ENCODE peak calls at places on chromosomes 13 and 19, in six cellular contexts. I is tibial nerve, M is astrocyte of the spinal cord, N is cardiac fibroblast, U is SJSA1, F is thoracic aorta. C is an unnamed sample.

GRCh38 chr13:106651442-106651841 is 83.5 kb upstream of the ARGLU1 start:
- DNase-seq in N (no peak), I (no peak), U (no peak), F (no peak), M (no peak), C (no peak)

GRCh38 chr19:52646571-52647222 is 8.5 kb upstream of the ZNF83 start:
- DNase-seq in M (peak; percentile 14), F (no peak), I (no peak), N (no peak), U (no peak), C (no peak)

GRCh38 chr13:64075543-64076271 is 2660.1 kb upstream of the PCDH20 start:
- DNase-seq in I (no peak), M (no peak), F (no peak), N (no peak), U (no peak), C (no peak)

GRCh38 chr13:109780880-109781383 is 5.5 kb downstream of the IRS2 start:
- DNase-seq in U (peak; percentile 76), N (no peak), M (no peak), F (no peak), I (no peak), C (no peak)

GRCh38 chr13:25281193-25281936 is 5.9 kb downstream of the MTMR6 start:
- DNase-seq in N (peak; percentile 17), I (no peak), M (no peak), U (no peak), F (no peak), C (no peak)

GRCh38 chr13:51681037-51681678 is 96.9 kb downstream of the WDFY2 start:
- DNase-seq in N (peak; percentile 54), F (no peak), U (no peak), M (peak; percentile 84), I (no peak), C (no peak)

GRCh38 chr13:114167445-114167844 is 11.6 kb upstream of the CFAP97D2 start:
- DNase-seq in F (no peak), M (no peak), U (no peak), N (no peak), I (no peak), C (peak; percentile 39)

GRCh38 chr19:15213715-15214381 is 13.1 kb upstream of the NOTCH3 start:
- DNase-seq in M (no peak), U (no peak), N (peak; percentile 73), F (peak; percentile 83), I (no peak), C (peak; percentile 88)

GRCh38 chr19:46661735-46662592 is 982 bp upstream of the DACT3 start:
- DNase-seq in U (peak; percentile 86), M (peak; percentile 91), N (peak; percentile 95), I (peak; percentile 79), F (no peak), C (peak; percentile 92)

GRCh38 chr19:46660601-46661019 is 372 bp downstream of the DACT3 start:
- DNase-seq in F (no peak), M (no peak), N (no peak), I (no peak), U (no peak), C (no peak)

GRCh38 chr19:46661020-46661731 is at the start of gene DACT3:
- DNase-seq in F (peak; percentile 100), N (peak; percentile 100), I (peak; percentile 100), U (peak; percentile 100), M (peak; percentile 100), C (peak; percentile 100)

GRCh38 chr19:46659151-46660007 is 1.6 kb downstream of the DACT3 start:
- DNase-seq in I (peak; percentile 33), N (no peak), U (no peak), F (no peak), M (no peak), C (peak; percentile 46)

GRCh38 chr19:46660008-46660517 is 919 bp downstream of the DACT3 start:
- DNase-seq in I (no peak), N (peak; percentile 41), M (no peak), U (no peak), F (no peak), C (peak; percentile 46)
- H3K4me3 ChIP-seq in I (peak overlapping the region; percentile 91), N (peak overlapping the region; percentile 73), M (peak overlapping the region; percentile 38), U (peak overlapping the region; percentile 42), F (peak overlapping the region; percentile 97), C (peak overlapping the region; percentile 45)

GRCh38 chr13:80235131-80235530 is 105.8 kb downstream of the SPRY2 start:
- DNase-seq in I (no peak), U (no peak), F (no peak), M (peak; percentile 47), N (no peak), C (no peak)
- H3K4me3 ChIP-seq in I (no peak overlapping the region), U (no peak overlapping the region), F (no peak overlapping the region), M (no peak overlapping the region), N (no peak overlapping the region), C (no peak overlapping the region)

GRCh38 chr13:78601124-78601885 is 2.0 kb downstream of the POU4F1 start:
- DNase-seq in F (no peak), I (no peak), N (peak; percentile 27), M (no peak), U (no peak), C (peak; percentile 42)

GRCh38 chr13:78602561-78603239 is 652 bp downstream of the POU4F1 start:
- DNase-seq in U (no peak), I (no peak), N (no peak), F (no peak), M (no peak), C (peak; percentile 8)

GRCh38 chr13:78601886-78602560 is 1.3 kb downstream of the POU4F1 start:
- DNase-seq in M (no peak), I (no peak), U (no peak), F (no peak), N (no peak), C (no peak)

GRCh38 chr13:78604782-78605611 is 1.6 kb upstream of the POU4F1 start:
- DNase-seq in M (no peak), F (no peak), N (no peak), I (no peak), U (no peak), C (no peak)

DNA sequence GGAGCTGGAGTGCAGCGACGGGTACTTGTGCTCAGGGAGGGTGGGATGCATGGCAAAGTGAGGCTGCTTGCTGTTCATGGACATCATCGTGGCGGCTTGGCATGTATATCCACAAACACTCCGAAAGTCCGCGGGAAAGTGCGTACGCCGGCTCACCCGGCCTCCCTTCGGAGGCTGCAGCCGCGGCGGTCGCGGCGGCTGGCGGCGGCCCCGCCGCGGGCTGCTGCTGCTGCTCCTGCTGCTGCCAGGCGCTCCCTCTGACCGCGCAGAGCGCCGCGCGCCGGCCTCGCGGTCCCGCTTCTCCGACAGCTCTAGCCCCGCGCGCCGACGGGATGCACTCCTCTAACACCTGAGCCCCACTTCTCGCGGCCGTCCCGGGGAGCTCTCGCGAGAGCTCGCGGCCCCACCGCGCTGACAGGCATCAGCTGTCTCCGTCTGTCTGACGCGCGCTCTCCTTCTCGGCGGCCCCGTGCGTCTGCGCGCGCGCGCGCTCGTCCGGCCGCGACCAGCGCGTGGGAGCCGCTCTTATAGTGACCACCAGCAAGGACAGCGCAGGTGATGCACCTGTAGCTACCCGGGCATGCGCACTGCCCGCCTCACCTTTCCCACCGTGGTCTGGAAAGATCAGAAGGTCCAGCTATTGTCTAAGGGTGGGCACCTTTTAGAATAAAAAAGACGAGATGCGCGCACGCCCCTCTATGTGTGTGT is at the start of gene POU4F1:
- DNase-seq in N (no peak), F (no peak), I (no peak), U (peak; percentile 51), M (no peak), C (peak; percentile 61)
- H3K4me3 ChIP-seq in N (no peak within 1 kb of the TSS), F (peak within 1 kb of the TSS; percentile 65), I (no peak within 1 kb of the TSS), U (peak within 1 kb of the TSS; percentile 36), M (no peak within 1 kb of the TSS), C (peak within 1 kb of the TSS; percentile 44)

DNA sequence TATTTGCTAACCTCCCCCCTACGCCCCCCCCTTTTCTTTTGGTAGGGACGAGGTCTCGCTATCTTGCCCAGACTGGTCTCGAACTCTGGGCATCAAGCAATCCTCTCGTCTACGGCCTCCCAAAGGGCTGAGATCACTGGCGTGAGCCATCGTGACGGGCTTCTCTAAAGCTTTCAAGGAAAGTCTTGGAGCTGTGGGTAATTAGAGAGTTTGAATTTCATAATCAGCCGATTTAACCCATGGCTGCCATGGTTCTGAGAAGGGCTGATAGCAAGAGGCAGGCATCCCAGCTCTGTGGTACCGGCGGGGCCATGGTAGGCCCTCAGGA is 679 bp upstream of the ABHD8 start:
- DNase-seq in F (no peak), N (no peak), M (no peak), U (no peak), I (no peak), C (no peak)
- H3K4me3 ChIP-seq in F (peak overlapping the region; percentile 87), N (no peak overlapping the region), M (no peak overlapping the region), U (no peak overlapping the region), I (no peak overlapping the region), C (no peak overlapping the region)

GRCh38 chr19:49437231-49437630 is 4.1 kb downstream of the SLC17A7 start:
- DNase-seq in U (no peak), N (no peak), I (no peak), M (no peak), F (no peak), C (peak; percentile 40)
- H3K4me3 ChIP-seq in U (no peak overlapping the region), N (no peak overlapping the region), I (no peak overlapping the region), M (no peak overlapping the region), F (no peak overlapping the region), C (no peak overlapping the region)

GRCh38 chr13:48875071-48875470 is 100.6 kb upstream of the FNDC3A start:
- DNase-seq in F (no peak), U (no peak), I (no peak), N (no peak), M (no peak), C (no peak)
- H3K4me3 ChIP-seq in F (no peak overlapping the region), U (no peak overlapping the region), I (no peak overlapping the region), N (no peak overlapping the region), M (no peak overlapping the region), C (no peak overlapping the region)